ENCODE peak calls at places on chromosomes 16 and 17, in eight cellular contexts. L, U, X, A, Z, O, T and V are unnamed samples.
A peak's percentile ranks its signal among the peaks of the same experiment; 100 is the strongest.

GRCh38 chr16:81366316-81366932 is 51.7 kb downstream of the GAN start:
- DNase-seq in L (peak; percentile 4), U (no peak), X (peak; percentile 76), A (peak; percentile 45), Z (no peak), O (no peak), T (no peak), V (peak; percentile 42)

GRCh38 chr16:74825016-74825415 is 50.4 kb upstream of the FA2H start:
- DNase-seq in L (no peak), U (no peak), X (no peak), A (no peak), Z (no peak), O (no peak), T (no peak), V (no peak)

GRCh38 chr17:44278006-44278405 is 10.1 kb upstream of the SLC4A1 start:
- DNase-seq in L (no peak), U (no peak), X (peak; percentile 25), A (no peak), Z (no peak), O (no peak), T (no peak), V (peak; percentile 9)

GRCh38 chr16:9661336-9661735 is 520.9 kb downstream of the GRIN2A start:
- DNase-seq in L (no peak), U (no peak), X (no peak), A (no peak), Z (no peak), O (no peak), T (no peak), V (no peak)

GRCh38 chr16:48684148-48684547 is 74.2 kb upstream of the N4BP1 start:
- DNase-seq in L (no peak), U (no peak), X (no peak), A (no peak), Z (no peak), O (no peak), T (no peak), V (no peak)

GRCh38 chr16:28304214-28304613 is 11.9 kb downstream of the SBK1 start:
- DNase-seq in L (no peak), U (peak; percentile 41), X (peak; percentile 49), A (no peak), Z (peak; percentile 59), O (no peak), T (peak; percentile 37), V (peak; percentile 53)

GRCh38 chr16:3054965-3055733 is 8.8 kb downstream of the MMP25 start:
- DNase-seq in L (no peak), U (no peak), X (no peak), A (no peak), Z (no peak), O (no peak), T (no peak), V (no peak)

GRCh38 chr16:16083421-16084156 is 134.2 kb downstream of the ABCC1 start:
- DNase-seq in L (no peak), U (no peak), X (peak; percentile 32), A (no peak), Z (no peak), O (no peak), T (no peak), V (peak; percentile 27)

GRCh38 chr16:51538707-51539604 is 387.9 kb upstream of the SALL1 start:
- DNase-seq in L (no peak), U (no peak), X (peak; percentile 80), A (peak; percentile 45), Z (no peak), O (no peak), T (peak; percentile 16), V (peak; percentile 95)

GRCh38 chr16:80580109-80580832 is 39.5 kb downstream of the DYNLRB2 start:
- DNase-seq in L (no peak), U (no peak), X (peak; percentile 24), A (no peak), Z (no peak), O (no peak), T (no peak), V (peak; percentile 22)

GRCh38 chr17:37476431-37477130 is 13.1 kb upstream of the DUSP14 start:
- DNase-seq in L (no peak), U (peak; percentile 22), X (peak; percentile 51), A (peak; percentile 36), Z (peak; percentile 40), O (no peak), T (no peak), V (peak; percentile 74)

GRCh38 chr17:62627219-62627903 is at the start of gene MRC2:
- DNase-seq in L (no peak), U (peak; percentile 74), X (peak; percentile 76), A (no peak), Z (peak; percentile 86), O (peak; percentile 63), T (no peak), V (peak; percentile 83)

GRCh38 chr16:30996324-30996999 is 11.5 kb downstream of the HSD3B7 start:
- DNase-seq in L (no peak), U (no peak), X (peak; percentile 48), A (no peak), Z (peak; percentile 59), O (no peak), T (no peak), V (no peak)

GRCh38 chr17:7393613-7394451 is 493 bp downstream of the PLSCR3 start:
- DNase-seq in L (no peak), U (peak; percentile 33), X (no peak), A (no peak), Z (no peak), O (no peak), T (no peak), V (no peak)